ENCODE peak calls at places on chromosomes 2 and 18, in four cellular contexts. Q is endothelial cell of umbilical vein, L is A549, R is HCT116. G is an unnamed sample.
A peak's percentile ranks its signal among the peaks of the same experiment; 100 is the strongest.

GRCh38 chr18:50190236-50190635 is 4.7 kb downstream of the MYO5B start:
- DNase-seq in Q (no peak), L (no peak), R (no peak), G (no peak)

GRCh38 chr2:949384-949893 is 1.2 kb upstream of the SNTG2 start:
- DNase-seq in Q (no peak), L (no peak), R (no peak), G (no peak)

GRCh38 chr2:230447455-230448451 is 31.8 kb downstream of the SP100 start:
- DNase-seq in Q (peak; percentile 11), L (no peak), R (no peak), G (no peak)

GRCh38 chr18:23627325-23627724 is 35.4 kb downstream of the ANKRD29 start:
- DNase-seq in Q (peak; percentile 85), L (peak; percentile 49), R (peak; percentile 64), G (no peak)

GRCh38 chr2:144449028-144449406 is 70.9 kb downstream of the ZEB2 start:
- DNase-seq in Q (no peak), L (no peak), R (no peak), G (no peak)

GRCh38 chr18:356763-357162 is 88.9 kb upstream of the THOC1 start:
- DNase-seq in Q (no peak), L (no peak), R (no peak), G (no peak)

GRCh38 chr2:77488141-77488540 is 34.0 kb downstream of the LRRTM4 start:
- DNase-seq in Q (no peak), L (no peak), R (no peak), G (no peak)

GRCh38 chr2:218005486-218005885 is 2.7 kb upstream of the TNS1 start:
- DNase-seq in Q (no peak), L (no peak), R (no peak), G (no peak)

GRCh38 chr18:6994719-6995430 is 122.7 kb downstream of the LAMA1 start:
- DNase-seq in Q (no peak), L (no peak), R (no peak), G (no peak)

GRCh38 chr2:115505331-115505730 is 1062.9 kb downstream of the DPP10 start:
- DNase-seq in Q (no peak), L (no peak), R (no peak), G (no peak)

GRCh38 chr2:199936554-199936953 is 18.7 kb downstream of the TYW5 start:
- DNase-seq in Q (no peak), L (no peak), R (no peak), G (no peak)

GRCh38 chr18:53950545-53950944 is 273.9 kb downstream of the MBD2 start:
- DNase-seq in Q (no peak), L (no peak), R (no peak), G (no peak)

GRCh38 chr2:618591-618990 is 58.6 kb downstream of the TMEM18 start:
- DNase-seq in Q (no peak), L (no peak), R (no peak), G (no peak)

GRCh38 chr2:73830871-73831401 is 2.2 kb downstream of the STAMBP start:
- DNase-seq in Q (peak; percentile 12), L (no peak), R (no peak), G (peak; percentile 41)

DNA sequence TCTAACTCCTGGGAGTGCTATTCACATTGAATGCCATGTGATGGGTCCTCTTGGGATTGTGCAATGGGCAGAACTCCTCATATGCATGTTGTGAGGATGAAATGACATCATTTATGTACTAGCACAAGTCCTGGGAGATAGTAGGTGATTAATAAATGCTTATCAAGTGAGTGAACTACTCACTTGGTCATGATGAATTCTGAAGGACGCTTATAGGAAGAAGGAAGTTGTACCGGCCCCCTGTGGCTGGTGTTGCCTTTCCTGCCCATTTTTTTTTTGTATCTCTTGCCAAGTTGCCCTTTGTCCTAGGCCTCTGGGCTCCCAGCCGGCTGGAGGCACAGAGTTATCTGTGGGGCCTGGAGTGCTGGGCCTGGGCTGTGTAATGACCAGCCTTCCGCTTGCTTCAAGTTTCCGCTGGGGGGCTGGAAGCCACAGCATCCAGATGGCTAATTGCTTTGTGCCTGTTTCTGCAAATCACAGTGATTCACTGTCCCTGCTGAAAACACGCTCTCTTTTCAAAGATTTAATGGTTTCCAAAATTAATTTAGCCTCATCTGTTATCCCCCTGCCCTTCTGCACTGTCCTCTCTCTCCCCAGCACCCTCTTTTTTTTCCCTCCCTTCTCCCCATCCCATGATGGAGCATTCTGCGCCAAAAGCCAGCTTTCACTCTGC is 33.7 kb upstream of the MRPL33 start:
- DNase-seq in Q (peak; percentile 78), L (no peak), R (no peak), G (no peak)
- H3K4me3 ChIP-seq in Q (no peak overlapping the region), L (no peak overlapping the region), R (no peak overlapping the region), G (no peak overlapping the region)

GRCh38 chr2:67346718-67347407 is 50.3 kb upstream of the ETAA1 start:
- DNase-seq in Q (peak; percentile 24), L (no peak), R (no peak), G (no peak)
- TF ChIP-seq MAX in Q (no peak), L (no peak), R (no peak), G (no peak)

DNA sequence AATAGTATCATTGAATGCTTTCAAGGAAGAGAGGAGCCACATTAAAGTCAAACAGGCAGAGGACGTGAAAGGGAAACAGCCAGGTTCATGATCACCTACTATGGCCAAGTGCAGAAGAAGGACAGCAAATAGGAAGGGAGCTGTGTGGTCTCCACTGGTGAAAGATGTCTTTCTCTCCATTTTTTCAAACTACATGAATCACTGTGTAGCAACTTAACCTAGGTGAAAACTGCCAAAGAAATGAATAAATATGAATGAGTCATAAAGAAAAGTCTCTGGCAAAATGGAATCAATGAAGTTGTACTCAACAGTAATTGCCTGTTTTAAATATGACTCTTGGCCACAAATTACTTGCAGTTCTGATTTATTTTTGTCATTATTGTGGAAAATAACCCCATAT is 452.6 kb upstream of the PKDCC start:
- DNase-seq in Q (no peak), L (no peak), R (no peak), G (no peak)
- H3K4me3 ChIP-seq in Q (no peak overlapping the region), L (no peak overlapping the region), R (no peak overlapping the region), G (no peak overlapping the region)

DNA sequence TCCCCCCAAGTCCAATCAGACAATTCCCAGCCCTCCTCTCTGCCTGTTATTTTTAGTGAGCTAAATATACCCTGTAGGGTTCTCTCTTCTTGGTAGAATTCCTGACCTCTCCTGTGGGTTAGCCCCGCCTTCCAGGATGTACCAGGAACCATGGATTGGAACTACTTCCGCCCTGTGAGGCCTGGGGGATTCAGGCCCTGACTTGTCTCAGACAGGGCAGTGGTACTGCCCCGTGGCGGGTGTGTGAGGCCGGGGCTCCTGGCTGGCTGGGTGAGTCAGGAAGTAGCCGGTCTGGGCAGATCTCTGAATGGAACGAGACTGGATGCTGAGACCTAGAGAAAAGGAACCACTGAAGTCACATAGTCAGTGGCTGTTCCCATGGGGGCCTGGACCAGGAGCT is 50.5 kb downstream of the DYSF start:
- DNase-seq in Q (peak; percentile 62), L (no peak), R (no peak), G (no peak)
- TF ChIP-seq MAX in Q (no peak), L (no peak), R (no peak), G (no peak)

DNA sequence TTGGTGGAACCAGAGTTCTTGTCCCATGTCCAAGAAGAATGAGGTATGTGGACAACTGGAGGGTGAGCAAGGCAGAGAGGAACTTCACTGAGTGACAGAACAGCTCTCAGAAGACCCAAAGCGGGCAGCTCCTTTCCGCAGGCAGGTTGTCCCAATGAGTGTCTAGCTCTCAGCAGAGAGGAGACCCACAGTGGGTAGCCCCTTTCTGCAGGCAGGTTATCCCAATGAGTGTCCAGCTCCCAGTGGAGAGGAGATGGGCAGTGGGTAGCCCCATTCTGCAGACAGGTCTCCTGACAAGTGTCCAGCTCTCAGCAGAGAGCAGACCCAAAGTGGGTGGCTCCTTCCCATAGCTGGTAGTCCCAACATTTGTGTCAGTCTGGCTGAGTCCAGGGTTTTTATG is 69.6 kb downstream of the SRBD1 start:
- DNase-seq in Q (no peak), L (no peak), R (no peak), G (peak; percentile 8)
- H3K4me3 ChIP-seq in Q (no peak overlapping the region), L (no peak overlapping the region), R (no peak overlapping the region), G (no peak overlapping the region)

DNA sequence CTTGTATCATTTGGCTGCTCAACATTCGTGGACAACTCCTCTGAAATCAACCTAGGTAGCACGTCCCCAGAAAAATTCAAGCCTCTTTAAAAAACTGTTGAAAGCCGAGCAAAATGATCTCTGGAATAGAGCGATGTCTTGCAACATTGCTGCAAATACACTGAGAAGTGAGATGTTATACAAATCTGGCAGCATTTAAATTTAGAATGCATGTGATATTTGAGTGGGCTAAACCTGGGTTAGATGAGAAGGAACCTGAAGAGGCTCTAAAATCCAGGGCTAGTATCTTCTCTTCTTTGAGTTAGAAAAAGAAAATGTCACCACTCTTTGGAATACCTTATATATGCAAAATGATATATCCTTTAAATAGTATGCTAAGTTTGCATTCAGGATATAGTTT is 81.5 kb upstream of the ZBTB14 start:
- DNase-seq in Q (no peak), L (no peak), R (no peak), G (no peak)
- TF ChIP-seq MAX in Q (no peak), L (no peak), R (no peak), G (no peak)

GRCh38 chr2:10847008-10847407 is 34.4 kb upstream of the PDIA6 start:
- DNase-seq in Q (no peak), L (no peak), R (no peak), G (no peak)
- H3K4me3 ChIP-seq in Q (no peak overlapping the region), L (no peak overlapping the region), R (no peak overlapping the region), G (no peak overlapping the region)

GRCh38 chr2:170113168-170113567 is 64.8 kb upstream of the MYO3B start:
- DNase-seq in Q (no peak), L (no peak), R (no peak), G (no peak)

GRCh38 chr2:170118641-170119040 is 59.3 kb upstream of the MYO3B start:
- DNase-seq in Q (no peak), L (no peak), R (no peak), G (no peak)

DNA sequence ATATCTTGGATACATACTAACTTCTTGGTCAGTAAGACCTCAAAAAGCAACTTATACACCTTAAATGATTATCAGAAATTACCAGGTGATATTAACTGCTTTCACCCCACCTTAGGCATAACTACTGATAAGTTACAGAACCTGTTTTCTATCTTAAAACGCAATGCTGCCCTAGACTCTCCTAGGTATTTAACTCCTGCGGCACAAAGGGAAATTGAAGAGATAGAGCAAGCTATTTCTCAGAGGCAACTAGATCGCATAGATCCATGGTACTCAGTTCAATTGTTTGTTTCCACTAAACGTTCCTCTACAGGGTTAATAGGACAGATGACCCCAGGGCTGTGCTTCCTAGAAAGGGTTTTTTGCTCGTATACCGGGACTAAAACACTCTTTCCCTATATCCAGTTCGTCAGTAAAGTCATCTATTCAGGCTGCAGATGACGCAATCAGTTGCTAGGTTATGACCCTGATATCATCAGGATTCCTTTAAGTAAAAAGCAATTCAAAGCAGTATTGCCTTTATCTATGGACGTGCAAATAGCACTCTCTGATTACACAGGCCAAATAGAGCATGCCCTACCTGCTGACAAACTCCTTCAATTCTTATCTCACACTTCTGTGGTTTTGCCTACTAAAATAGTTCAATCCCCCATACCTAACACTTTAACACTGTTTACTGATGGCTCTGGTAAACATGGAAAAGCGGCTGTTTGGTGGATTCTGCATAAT is 62.3 kb upstream of the MYO3B start:
- DNase-seq in Q (no peak), L (no peak), R (no peak), G (no peak)
- TF ChIP-seq MAX in Q (no peak), L (no peak), R (no peak), G (no peak)

GRCh38 chr2:195269220-195269619 is 387.8 kb upstream of the SLC39A10 start:
- DNase-seq in Q (no peak), L (no peak), R (no peak), G (no peak)
- H3K4me3 ChIP-seq in Q (no peak overlapping the region), L (no peak overlapping the region), R (no peak overlapping the region), G (no peak overlapping the region)

GRCh38 chr18:67961701-67962440 is 445.4 kb upstream of the DSEL start:
- DNase-seq in Q (no peak), L (no peak), R (no peak), G (no peak)
- TF ChIP-seq MAX in Q (no peak), L (no peak), R (no peak), G (no peak)